ENCODE peak calls at places on chromosomes 3 and 15, in six cellular contexts. V, Q, Z, Y, F and R are unnamed samples.

GRCh38 chr15:66232267-66232625 is 21.3 kb downstream of the MEGF11 start:
- DNase-seq in V (no peak), Q (no peak), Z (no peak), Y (no peak), F (no peak), R (no peak)

GRCh38 chr3:180804871-180805430 is 107.5 kb upstream of the FXR1 start:
- DNase-seq in V (peak; percentile 56), Q (peak; percentile 53), Z (peak; percentile 89), Y (peak; percentile 92), F (no peak), R (peak; percentile 23)

GRCh38 chr15:33226559-33227181 is 32.2 kb upstream of the FMN1 start:
- DNase-seq in V (peak; percentile 46), Q (peak; percentile 46), Z (peak; percentile 33), Y (peak; percentile 73), F (peak; percentile 92), R (peak; percentile 81)

GRCh38 chr3:52532838-52533622 is 627 bp downstream of the NT5DC2 start:
- DNase-seq in V (peak; percentile 54), Q (peak; percentile 56), Z (peak; percentile 79), Y (peak; percentile 70), F (no peak), R (peak; percentile 20)

GRCh38 chr3:34206996-34207395 is 408.6 kb downstream of the PDCD6IP start:
- DNase-seq in V (no peak), Q (no peak), Z (no peak), Y (no peak), F (no peak), R (no peak)

GRCh38 chr3:141174683-141175082 is 56.9 kb upstream of the PXYLP1 start:
- DNase-seq in V (no peak), Q (no peak), Z (no peak), Y (peak; percentile 3), F (no peak), R (no peak)

GRCh38 chr15:44435893-44436667 is 8.7 kb downstream of the CTDSPL2 start:
- DNase-seq in V (peak; percentile 24), Q (no peak), Z (no peak), Y (no peak), F (no peak), R (peak; percentile 62)

GRCh38 chr3:164416491-164417222 is 661.6 kb downstream of the SI start:
- DNase-seq in V (peak; percentile 6), Q (no peak), Z (no peak), Y (peak; percentile 4), F (no peak), R (no peak)

GRCh38 chr15:57367556-57367955 is 8.7 kb upstream of the CGNL1 start:
- DNase-seq in V (no peak), Q (no peak), Z (no peak), Y (no peak), F (no peak), R (no peak)

GRCh38 chr3:125585595-125586223 is 9.6 kb downstream of the OSBPL11 start:
- DNase-seq in V (peak; percentile 76), Q (peak; percentile 74), Z (peak; percentile 77), Y (peak; percentile 86), F (peak; percentile 42), R (peak; percentile 64)

GRCh38 chr3:125587039-125587664 is 8.1 kb downstream of the OSBPL11 start:
- DNase-seq in V (peak; percentile 17), Q (no peak), Z (no peak), Y (no peak), F (no peak), R (peak; percentile 4)

GRCh38 chr3:125582707-125583106 is 12.6 kb downstream of the OSBPL11 start:
- DNase-seq in V (peak; percentile 40), Q (peak; percentile 17), Z (no peak), Y (peak; percentile 21), F (no peak), R (peak; percentile 17)
- TF ChIP-seq EZH2phosphoT487 in V (no peak), Q (no peak), Z (no peak), Y (no peak), F (no peak), R (no peak)

DNA sequence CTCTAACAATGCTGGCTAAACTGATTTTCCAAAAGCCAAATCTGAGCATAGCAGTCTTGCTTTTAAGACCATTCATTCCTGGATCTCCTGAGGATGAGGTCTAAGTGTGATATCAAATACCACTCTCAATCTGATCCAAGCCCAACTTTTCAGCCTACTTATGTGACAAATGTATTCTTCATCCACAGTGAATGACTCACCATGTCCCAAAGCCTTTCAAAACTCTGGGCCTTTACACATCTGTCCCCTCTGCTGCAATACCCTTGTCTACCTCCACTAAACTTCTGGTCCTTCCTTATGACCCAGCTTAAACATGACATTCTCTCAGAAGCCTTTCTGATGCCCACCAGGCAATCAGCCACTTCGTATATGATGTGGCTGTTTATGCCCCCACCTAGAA is 4.6 kb downstream of the ANAPC13 start:
- DNase-seq in V (no peak), Q (no peak), Z (no peak), Y (no peak), F (no peak), R (no peak)
- H3K36me3 ChIP-seq in V (peaks cover 22% of the 10 kb centered on the region), Q (no peaks in the 10 kb centered on the region), Z (peaks cover 14% of the 10 kb centered on the region), Y (peaks cover 39% of the 10 kb centered on the region), F (peaks cover 15% of the 10 kb centered on the region), R (peaks cover 12% of the 10 kb centered on the region)

DNA sequence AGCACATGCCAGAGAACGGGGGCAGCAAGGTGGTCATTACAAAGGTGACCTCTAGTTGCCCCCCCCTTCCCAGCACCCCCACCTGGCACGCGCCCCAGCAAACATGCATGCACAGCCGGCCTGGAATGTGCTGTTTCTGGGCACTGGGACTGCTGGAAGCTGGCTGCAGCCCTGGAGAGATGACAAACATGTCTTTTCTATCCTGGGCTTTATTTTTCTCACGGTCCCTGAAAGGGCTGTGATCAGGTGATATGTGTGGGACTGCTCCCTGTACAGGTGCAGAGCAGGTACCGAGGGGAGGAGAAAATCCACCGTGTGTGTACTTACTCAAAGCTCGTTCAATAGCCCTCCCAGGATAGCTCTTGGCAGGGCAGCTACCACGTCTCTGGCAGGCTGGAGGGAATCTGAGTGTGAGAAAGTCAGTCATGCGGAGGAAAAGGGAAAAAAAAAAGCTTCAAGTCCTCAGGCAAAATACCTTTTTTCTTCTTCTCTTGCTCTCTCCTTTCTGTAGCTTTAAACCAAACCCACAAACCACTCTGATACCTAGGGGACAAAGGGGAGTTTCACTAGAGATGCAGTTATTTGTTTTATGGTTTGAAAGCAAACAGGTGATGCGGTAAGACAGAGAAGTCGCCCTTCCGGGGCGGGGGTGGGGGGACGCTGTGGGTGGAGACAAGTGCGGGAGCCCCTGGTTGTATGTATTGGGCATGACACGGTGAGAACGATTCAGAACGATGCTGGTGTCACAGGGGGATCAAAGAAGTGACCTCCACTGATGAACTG is 5.0 kb upstream of the HES1 start:
- DNase-seq in V (peak; percentile 42), Q (peak; percentile 73), Z (peak; percentile 82), Y (peak; percentile 70), F (peak; percentile 98), R (peak; percentile 97)
- TF ChIP-seq EZH2 in V (no peak), Q (no peak), Z (no peak), Y (no peak), F (no peak), R (no peak)

GRCh38 chr3:123546133-123546755 is 38.6 kb downstream of the HACD2 start:
- DNase-seq in V (peak; percentile 58), Q (no peak), Z (no peak), Y (no peak), F (no peak), R (peak; percentile 68)
- TF ChIP-seq EZH2phosphoT487 in V (no peak), Q (no peak), Z (no peak), Y (no peak), F (no peak), R (no peak)

GRCh38 chr3:183845090-183845489 is 19.7 kb upstream of the MAP6D1 start:
- DNase-seq in V (no peak), Q (no peak), Z (no peak), Y (no peak), F (no peak), R (peak; percentile 79)
- H3K36me3 ChIP-seq in V (peaks cover 43% of the 10 kb centered on the region), Q (no peaks in the 10 kb centered on the region), Z (peaks cover 13% of the 10 kb centered on the region), Y (peaks cover 42% of the 10 kb centered on the region), F (no peaks in the 10 kb centered on the region), R (peaks cover 20% of the 10 kb centered on the region)

DNA sequence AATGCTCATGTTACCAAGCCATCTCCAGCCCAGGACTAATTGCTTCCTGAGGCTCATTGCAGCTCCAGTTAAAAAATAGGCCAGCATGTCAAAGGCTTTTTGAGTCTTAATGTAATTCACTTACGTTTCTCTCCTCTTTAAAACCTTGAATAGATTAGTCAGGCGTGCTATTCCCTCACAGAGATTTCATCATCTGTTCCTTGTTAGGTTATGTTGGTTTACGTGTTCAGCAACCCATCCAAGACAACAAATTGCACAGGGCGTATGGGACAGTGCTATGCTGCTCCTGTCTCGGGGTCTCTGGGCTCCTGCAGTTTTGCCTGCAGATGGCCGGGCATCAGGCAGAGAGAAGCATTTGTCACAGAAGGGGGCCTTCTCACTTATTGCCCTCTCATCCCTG is 117.1 kb downstream of the CHDH start:
- DNase-seq in V (peak; percentile 42), Q (no peak), Z (no peak), Y (no peak), F (no peak), R (no peak)
- TF ChIP-seq EZH2 in V (no peak), Q (no peak), Z (no peak), Y (no peak), F (no peak), R (no peak)

GRCh38 chr3:151425640-151426336 is 35.1 kb downstream of the IGSF10 start:
- DNase-seq in V (peak; percentile 32), Q (no peak), Z (no peak), Y (peak; percentile 45), F (no peak), R (no peak)
- TF ChIP-seq EZH2phosphoT487 in V (no peak), Q (no peak), Z (no peak), Y (no peak), F (no peak), R (no peak)